ENCODE peak calls at places on chromosomes 16 and 17, in ten cellular contexts. P is A549, R is esophagus muscularis mucosa, A is stomach, S is prostate gland, U is tibial nerve, V is GM12892, Y is IMR-90, C is ovary, Z is adrenal gland. B is an unnamed sample.

GRCh38 chr17:4249452-4250029 is 14.2 kb downstream of the ANKFY1 start:
- DNase-seq in Z (no peak), A (no peak), U (no peak), R (no peak), V (no peak), S (no peak), C (no peak), Y (peak), P (peak), B (peak)

GRCh38 chr16:70706948-70707465 is 21.2 kb upstream of the MTSS2 start:
- DNase-seq in A (no peak), V (no peak), R (no peak), Y (peak), P (peak), S (peak), C (peak), U (no peak), Z (no peak), B (peak)

GRCh38 chr17:19263621-19264010 is 26.4 kb downstream of the EPN2 start:
- DNase-seq in P (no peak), C (no peak), V (no peak), S (no peak), Y (peak), R (no peak), A (no peak), Z (peak), U (no peak), B (peak)

GRCh38 chr16:57126412-57126811 is 34.0 kb downstream of the CPNE2 start:
- DNase-seq in Z (no peak), U (no peak), A (no peak), R (no peak), Y (no peak), S (no peak), P (no peak), C (no peak), V (no peak), B (no peak)

GRCh38 chr17:68011199-68011665 is 15.0 kb upstream of the C17orf58 start:
- DNase-seq in Z (peak), C (no peak), V (peak), R (no peak), U (peak), Y (no peak), P (peak), A (peak), S (no peak), B (peak)

GRCh38 chr17:63950940-63951907 is 19.1 kb upstream of the CD79B start:
- DNase-seq in R (no peak), Z (no peak), C (no peak), A (peak), V (peak), S (peak), Y (no peak), U (no peak), P (peak), B (no peak)

GRCh38 chr16:57083469-57083868 is 8.9 kb upstream of the CPNE2 start:
- DNase-seq in U (no peak), C (no peak), V (no peak), Z (no peak), S (no peak), Y (no peak), R (no peak), P (no peak), A (no peak), B (no peak)

GRCh38 chr17:80063815-80064585 is 27.6 kb downstream of the CCDC40 start:
- DNase-seq in R (no peak), C (peak), V (no peak), P (peak), A (peak), S (peak), Y (peak), U (no peak), Z (peak), B (peak)

GRCh38 chr16:88591577-88592021 is 21.4 kb downstream of the ZC3H18 start:
- DNase-seq in Z (peak), V (peak), C (no peak), P (no peak), S (no peak), A (no peak), Y (peak), U (peak), R (peak), B (no peak)

GRCh38 chr16:79288046-79288445 is 312.5 kb downstream of the MAF start:
- DNase-seq in A (no peak), P (no peak), Z (no peak), V (no peak), S (no peak), U (no peak), Y (no peak), C (no peak), R (no peak), B (no peak)

GRCh38 chr16:10565167-10565566 is 15.2 kb downstream of the EMP2 start:
- DNase-seq in U (no peak), C (no peak), R (no peak), A (no peak), S (no peak), V (no peak), P (no peak), Z (peak), Y (peak), B (no peak)

GRCh38 chr16:16140537-16140936 is 82.8 kb downstream of the ABCC6 start:
- DNase-seq in P (no peak), A (no peak), S (no peak), R (no peak), C (no peak), Z (no peak), U (no peak), Y (no peak), V (no peak), B (no peak)

GRCh38 chr16:89392881-89393730 is 97.3 kb downstream of the ANKRD11 start:
- DNase-seq in Z (no peak), A (no peak), C (no peak), U (no peak), R (no peak), V (no peak), P (no peak), Y (no peak), S (no peak), B (no peak)

GRCh38 chr16:50448522-50448921 is 79.7 kb upstream of the BRD7 start:
- DNase-seq in A (no peak), S (no peak), Y (no peak), Z (no peak), V (no peak), C (no peak), P (no peak), R (no peak), U (no peak), B (no peak)

GRCh38 chr16:78483124-78483992 is 383.9 kb downstream of the WWOX start:
- DNase-seq in P (no peak), Y (no peak), A (no peak), U (no peak), R (no peak), Z (no peak), C (no peak), V (no peak), S (no peak), B (no peak)

GRCh38 chr17:76207670-76208069 is 32.6 kb downstream of the RNF157 start:
- DNase-seq in Y (no peak), S (no peak), A (no peak), V (no peak), C (no peak), P (no peak), U (no peak), Z (no peak), R (no peak), B (no peak)

GRCh38 chr16:69048328-69049120 is 56.9 kb upstream of the HAS3 start:
- DNase-seq in Y (no peak), P (no peak), C (no peak), Z (no peak), S (no peak), A (no peak), U (no peak), R (no peak), V (no peak), B (no peak)

GRCh38 chr16:68901910-68902309 is 58.6 kb downstream of the TANGO6 start:
- DNase-seq in C (no peak), V (no peak), S (no peak), A (no peak), R (no peak), Y (peak), P (peak), Z (peak), U (no peak), B (peak)

GRCh38 chr16:23520500-23520899 is 10.2 kb upstream of the GGA2 start:
- DNase-seq in S (no peak), V (no peak), A (no peak), C (no peak), P (no peak), R (no peak), Y (no peak), U (no peak), Z (no peak), B (no peak)

GRCh38 chr17:5676012-5676411 is 91.7 kb upstream of the NLRP1 start:
- DNase-seq in A (no peak), Y (no peak), P (no peak), R (no peak), Z (no peak), V (no peak), U (no peak), C (no peak), S (no peak), B (no peak)

GRCh38 chr16:23786964-23787571 is 32.2 kb downstream of the CHP2 start:
- DNase-seq in C (no peak), A (no peak), Y (no peak), V (no peak), S (no peak), Z (no peak), U (no peak), P (no peak), R (no peak), B (no peak)

GRCh38 chr16:17404903-17405691 is 65.7 kb downstream of the XYLT1 start:
- DNase-seq in C (peak), A (no peak), Y (peak), V (no peak), R (peak), S (no peak), P (no peak), Z (peak), U (peak), B (no peak)

GRCh38 chr16:22205577-22206012 is 483 bp upstream of the EEF2K start:
- DNase-seq in C (no peak), A (no peak), V (no peak), R (no peak), Z (no peak), S (no peak), Y (no peak), U (no peak), P (no peak), B (no peak)

GRCh38 chr16:89096768-89097527 is 3.3 kb downstream of the ACSF3 start:
- DNase-seq in V (no peak), U (no peak), S (no peak), Z (no peak), P (no peak), R (no peak), A (no peak), C (no peak), Y (peak), B (no peak)

GRCh38 chr16:31395647-31396046 is 2.5 kb downstream of the ITGAD start:
- DNase-seq in R (no peak), P (no peak), U (peak), Z (peak), C (no peak), S (no peak), A (no peak), V (no peak), Y (no peak), B (no peak)

GRCh38 chr17:80940171-80941123 is 51.2 kb upstream of the CHMP6 start:
- DNase-seq in V (no peak), P (no peak), S (no peak), Y (no peak), A (no peak), R (no peak), U (no peak), Z (no peak), C (no peak), B (no peak)

GRCh38 chr17:9346296-9346926 is 229.2 kb downstream of the STX8 start:
- DNase-seq in Y (peak), P (no peak), C (no peak), R (no peak), S (no peak), V (no peak), A (no peak), Z (no peak), U (no peak), B (no peak)

GRCh38 chr17:57112994-57113393 is 27.9 kb downstream of the AKAP1 start:
- DNase-seq in S (no peak), R (no peak), P (no peak), C (no peak), V (no peak), Z (no peak), A (no peak), U (no peak), Y (no peak), B (no peak)

GRCh38 chr17:13001991-13002615 is 15.7 kb downstream of the ELAC2 start:
- DNase-seq in U (no peak), V (no peak), R (no peak), Z (no peak), P (no peak), C (no peak), A (no peak), Y (peak), S (no peak), B (no peak)

GRCh38 chr17:60080545-60080944 is 1.8 kb upstream of the HEATR6 start:
- DNase-seq in C (no peak), P (no peak), V (no peak), Z (no peak), R (no peak), S (no peak), Y (no peak), U (no peak), A (no peak), B (no peak)

GRCh38 chr16:70653809-70654771 is 7.7 kb downstream of the IL34 start:
- DNase-seq in S (peak), P (peak), Y (peak), V (no peak), C (peak), A (peak), U (peak), R (peak), Z (peak), B (no peak)

GRCh38 chr16:86553356-86553755 is 1.7 kb downstream of the MTHFSD start:
- DNase-seq in S (no peak), C (no peak), V (no peak), Z (no peak), P (no peak), Y (no peak), A (no peak), R (no peak), U (no peak), B (no peak)

GRCh38 chr16:9820481-9821246 is 361.6 kb downstream of the GRIN2A start:
- DNase-seq in P (no peak), Y (no peak), A (no peak), S (no peak), C (no peak), U (no peak), R (peak), Z (no peak), V (no peak), B (no peak)

GRCh38 chr17:81558941-81559806 is 7.0 kb upstream of the FAAP100 start:
- DNase-seq in Z (no peak), R (no peak), Y (no peak), U (no peak), A (no peak), C (no peak), S (no peak), V (no peak), P (peak), B (no peak)

GRCh38 chr17:42098747-42099399 is 600 bp upstream of the ZNF385C start:
- DNase-seq in Y (no peak), A (no peak), P (no peak), V (no peak), R (no peak), S (no peak), C (peak), U (no peak), Z (no peak), B (no peak)

GRCh38 chr16:87539113-87539512 is 46.3 kb upstream of the ZCCHC14 start:
- DNase-seq in V (no peak), Y (no peak), P (no peak), S (no peak), C (no peak), R (no peak), Z (no peak), A (no peak), U (no peak), B (no peak)

GRCh38 chr17:66467766-66468165 is 165.4 kb downstream of the PRKCA start:
- DNase-seq in R (no peak), P (no peak), C (no peak), A (no peak), Y (peak), U (no peak), S (no peak), V (no peak), Z (no peak), B (no peak)

GRCh38 chr16:78002915-78003538 is 19.3 kb upstream of the CLEC3A start:
- DNase-seq in C (peak), P (peak), Y (peak), U (peak), Z (peak), S (peak), R (peak), V (peak), A (peak), B (peak)

GRCh38 chr16:4801051-4801961 is 1.1 kb downstream of the ROGDI start:
- DNase-seq in V (no peak), A (no peak), Y (no peak), Z (no peak), U (no peak), C (no peak), P (no peak), R (no peak), S (no peak), B (no peak)

GRCh38 chr16:4803479-4804243 is 1.2 kb upstream of the ROGDI start:
- DNase-seq in V (no peak), A (no peak), S (no peak), R (no peak), Y (no peak), P (no peak), U (no peak), C (no peak), Z (no peak), B (no peak)

GRCh38 chr16:4802659-4803287 is 340 bp upstream of the ROGDI start:
- DNase-seq in V (peak), C (peak), P (peak), U (peak), A (peak), S (peak), R (peak), Z (peak), Y (peak), B (peak)

GRCh38 chr16:4800290-4801041 is 2.0 kb downstream of the ROGDI start:
- DNase-seq in U (no peak), A (peak), V (no peak), C (no peak), Z (peak), S (peak), R (no peak), Y (no peak), P (no peak), B (no peak)

GRCh38 chr16:4801962-4802658 is at the start of gene ROGDI:
- DNase-seq in Z (peak), V (peak), R (peak), U (peak), C (peak), P (peak), Y (peak), A (peak), S (peak), B (peak)
- TF ChIP-seq POLR2A in Z (peak), V (no peak), R (no peak), U (peak), C (no peak), P (peak), Y (no peak), A (peak), S (peak), B (peak)

DNA sequence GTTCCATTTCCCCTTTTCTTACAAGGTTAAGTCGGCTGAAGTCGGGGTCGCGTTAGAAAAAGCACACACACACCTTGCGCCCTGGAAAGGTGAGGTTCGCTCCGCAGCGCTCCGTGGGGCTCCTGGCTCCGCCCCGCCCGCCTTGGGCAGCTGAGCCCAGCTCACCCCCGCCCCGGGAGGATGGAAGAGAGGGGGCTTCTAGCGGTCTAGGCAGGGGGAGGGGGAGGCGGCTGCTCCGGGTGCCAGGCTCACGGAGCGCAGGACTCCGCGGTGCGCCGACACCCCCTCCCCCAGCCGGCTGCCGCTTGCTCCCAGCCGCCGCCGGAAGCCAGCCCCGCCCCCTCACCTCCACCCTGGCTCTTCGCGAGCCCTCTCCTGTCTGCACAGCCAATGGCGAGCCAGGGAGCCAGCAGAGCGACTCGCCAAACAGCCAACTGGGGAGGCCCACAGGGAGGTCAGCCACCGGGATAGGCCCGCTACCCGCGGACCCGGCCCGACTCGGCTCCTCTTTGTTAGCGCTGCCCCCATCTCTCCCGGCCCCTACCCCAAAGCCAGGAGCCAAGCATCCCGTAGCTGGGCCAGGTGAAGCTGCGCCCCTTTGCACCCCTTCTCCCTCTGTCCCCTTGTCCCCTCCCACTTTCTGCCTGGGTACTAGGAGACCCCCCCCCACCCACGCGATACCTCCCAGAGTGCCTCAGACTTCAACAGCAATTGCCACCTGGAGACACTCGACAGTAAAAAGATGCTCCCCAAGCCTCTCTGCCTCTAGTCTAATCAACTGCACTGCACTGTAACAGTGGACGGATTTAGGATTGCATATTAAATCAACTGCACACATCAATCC is 30.2 kb downstream of the FAM222B start:
- DNase-seq in P (peak), Y (peak), U (peak), A (peak), C (peak), R (peak), S (peak), Z (peak), V (peak), B (peak)
- TF ChIP-seq POLR2A in P (peak), Y (peak), U (peak), A (no peak), C (peak), R (peak), S (peak), Z (peak), V (peak), B (peak)

DNA sequence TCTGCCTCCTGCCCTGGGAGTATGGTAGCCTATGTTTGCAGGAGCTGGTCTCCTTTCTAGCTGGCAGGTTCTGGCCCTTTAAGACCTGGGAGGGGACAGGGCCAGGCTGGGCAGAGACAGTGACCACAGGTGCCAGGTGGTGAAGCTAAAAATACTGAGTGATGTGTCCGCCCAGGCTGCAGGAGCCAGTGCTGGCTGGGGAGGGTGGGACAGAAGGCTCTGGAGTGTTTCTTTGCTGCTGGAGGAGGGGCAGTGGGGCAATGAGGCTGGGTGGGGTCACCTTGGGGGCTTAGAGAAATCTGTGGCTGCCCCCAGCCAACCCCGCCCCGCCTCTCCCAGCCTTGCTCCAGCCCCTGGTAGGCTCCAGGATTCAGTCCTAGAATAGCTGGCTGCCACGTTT is 30.4 kb upstream of the SBK1 start:
- DNase-seq in A (no peak), S (no peak), P (no peak), Y (no peak), Z (no peak), C (no peak), U (no peak), V (no peak), R (no peak), B (no peak)
- TF ChIP-seq POLR2A in A (no peak), S (no peak), P (no peak), Y (no peak), Z (no peak), C (no peak), U (no peak), V (no peak), R (no peak), B (no peak)

DNA sequence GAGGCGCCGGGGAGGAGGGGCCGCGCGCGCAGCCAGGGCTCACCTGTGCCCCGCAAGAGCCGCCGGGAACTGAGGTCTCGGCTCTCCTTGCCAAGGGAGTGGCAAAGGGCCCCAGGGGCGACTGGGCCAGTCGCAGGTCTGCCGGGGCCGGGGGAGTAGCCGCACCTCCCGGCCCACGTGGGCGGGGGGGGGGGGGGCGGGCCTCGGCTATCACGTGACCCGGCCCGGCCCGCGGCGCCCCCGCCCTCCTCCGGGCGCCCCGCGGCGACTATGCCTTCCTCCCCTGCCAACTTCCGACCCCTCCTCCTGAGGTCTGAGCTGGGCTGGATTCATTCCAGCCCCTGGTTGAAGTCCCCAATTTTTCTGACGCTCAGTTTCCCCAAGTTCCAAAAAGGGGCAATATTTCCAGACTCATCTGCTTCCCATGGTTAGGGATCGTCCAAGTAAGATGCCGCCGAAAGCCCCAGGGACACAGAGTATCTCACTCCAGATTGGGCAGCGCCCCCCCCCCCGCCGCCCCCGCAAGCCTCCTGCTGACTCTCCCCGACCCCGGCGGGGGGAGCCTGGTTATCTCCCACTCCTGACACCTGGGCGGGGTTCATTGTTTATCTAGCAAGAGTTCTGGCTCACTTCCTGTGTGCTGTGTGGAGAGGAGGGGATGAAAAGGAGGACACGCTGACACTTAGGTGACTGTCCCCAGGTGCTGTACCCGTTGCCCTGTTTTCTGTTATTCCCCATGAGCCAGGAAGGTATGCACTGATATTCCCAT is at the start of gene TMC6:
- DNase-seq in R (no peak), Z (peak), C (peak), U (no peak), Y (no peak), S (peak), A (peak), V (peak), P (peak), B (peak)
- TF ChIP-seq POLR2A in R (no peak), Z (no peak), C (no peak), U (peak), Y (no peak), S (peak), A (no peak), V (peak), P (peak), B (no peak)